ENCODE peak calls at places on chromosomes 13 and 19, in four cellular contexts. A is HepG2, U is GM12878, B is H1. R is an unnamed sample.

GRCh38 chr13:20351279-20352022 is 119.3 kb upstream of the GJB6 start:
- DNase-seq in A (no peak), U (no peak), B (no peak), R (no peak)

GRCh38 chr13:35988648-35989081 is 142.5 kb downstream of the DCLK1 start:
- DNase-seq in A (no peak), U (no peak), B (peak; percentile 32), R (no peak)

GRCh38 chr19:15265849-15266248 is 33.6 kb upstream of the EPHX3 start:
- DNase-seq in A (no peak), U (no peak), B (no peak), R (no peak)

GRCh38 chr19:10155834-10156233 is 36.1 kb upstream of the EIF3G start:
- DNase-seq in A (no peak), U (no peak), B (no peak), R (no peak)

GRCh38 chr13:40495620-40496001 is 170.8 kb downstream of the FOXO1 start:
- DNase-seq in A (peak; percentile 32), U (no peak), B (no peak), R (no peak)

GRCh38 chr19:47663911-47664771 is 49.1 kb upstream of the EHD2 start:
- DNase-seq in A (peak; percentile 59), U (no peak), B (no peak), R (no peak)

GRCh38 chr13:28059214-28059613 is 41.2 kb downstream of the FLT3 start:
- DNase-seq in A (peak; percentile 48), U (no peak), B (peak; percentile 73), R (no peak)

GRCh38 chr19:12786950-12787349 is 4.3 kb upstream of the JUNB start:
- DNase-seq in A (no peak), U (no peak), B (no peak), R (no peak)

GRCh38 chr19:29653398-29653797 is 11.9 kb upstream of the PLEKHF1 start:
- DNase-seq in A (no peak), U (no peak), B (no peak), R (no peak)

GRCh38 chr13:73656863-73657262 is 477.3 kb downstream of the KLF12 start:
- DNase-seq in A (no peak), U (no peak), B (no peak), R (no peak)

GRCh38 chr19:5148794-5149190 is 179.9 kb downstream of the KDM4B start:
- DNase-seq in A (no peak), U (no peak), B (peak; percentile 47), R (no peak)

GRCh38 chr19:40223135-40223822 is 3.2 kb downstream of the CCNP start:
- DNase-seq in A (no peak), U (no peak), B (peak; percentile 89), R (no peak)

GRCh38 chr19:40220674-40221073 is 2.5 kb upstream of the TTC9B start:
- DNase-seq in A (no peak), U (no peak), B (no peak), R (no peak)

GRCh38 chr19:40224342-40225148 is 1.9 kb downstream of the CCNP start:
- DNase-seq in A (no peak), U (no peak), B (no peak), R (no peak)

GRCh38 chr19:40219721-40220276 is 1.6 kb upstream of the TTC9B start:
- DNase-seq in A (no peak), U (no peak), B (no peak), R (no peak)

DNA sequence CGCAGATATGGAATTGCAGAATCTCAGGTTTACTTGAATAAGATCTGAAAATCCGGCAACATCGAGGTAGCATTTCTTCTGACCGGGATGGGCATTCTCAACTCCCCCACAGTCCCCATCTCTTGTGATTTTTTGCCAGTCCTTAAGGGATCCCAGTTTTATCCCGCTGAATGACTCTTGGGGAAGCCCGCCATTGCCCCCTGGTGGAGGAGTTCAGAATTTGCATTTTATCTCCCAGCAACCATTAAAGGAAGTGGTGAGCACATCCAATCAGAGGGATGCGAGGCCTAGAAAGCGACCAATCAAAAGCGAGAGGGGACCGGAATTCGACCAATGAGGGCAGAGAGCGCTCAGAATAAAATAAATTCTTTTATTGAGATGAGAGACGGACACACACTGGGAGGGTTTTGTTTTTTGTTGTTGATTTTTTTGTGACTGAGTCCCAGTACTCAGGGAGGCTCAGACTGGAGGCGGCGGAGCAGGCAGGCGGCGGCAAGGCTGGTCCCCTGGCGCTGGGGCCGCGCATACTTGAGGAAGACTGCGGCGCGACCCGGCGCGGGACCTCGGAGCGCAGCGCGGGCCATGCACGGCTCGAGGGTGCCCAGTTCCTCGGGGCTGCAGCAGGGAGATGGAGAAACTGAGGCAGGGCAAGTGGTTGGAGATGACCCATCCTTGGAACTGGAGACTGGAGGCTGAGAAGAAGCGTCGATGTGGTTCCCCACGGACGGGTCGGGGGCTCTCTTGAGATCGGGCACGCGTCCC is 3.9 kb upstream of the TTC9B start:
- DNase-seq in A (peak; percentile 90), U (peak; percentile 51), B (peak; percentile 91), R (peak; percentile 63)
- H3K27me3 ChIP-seq in A (peaks cover 6% of the 10 kb centered on the region), U (peaks cover 18% of the 10 kb centered on the region), B (peaks cover 23% of the 10 kb centered on the region), R (peaks cover 31% of the 10 kb centered on the region)

GRCh38 chr13:76383671-76384461 is 502.3 kb downstream of the KCTD12 start:
- DNase-seq in A (no peak), U (no peak), B (no peak), R (no peak)
- TF ChIP-seq ZNF274 in A (no peak), U (no peak), B (no peak), R (no peak)

GRCh38 chr13:65445340-65445739 is 1784.8 kb downstream of the PCDH9 start:
- DNase-seq in A (no peak), U (no peak), B (no peak), R (no peak)
- TF ChIP-seq SUZ12 in A (no peak), U (no peak), B (no peak), R (no peak)

DNA sequence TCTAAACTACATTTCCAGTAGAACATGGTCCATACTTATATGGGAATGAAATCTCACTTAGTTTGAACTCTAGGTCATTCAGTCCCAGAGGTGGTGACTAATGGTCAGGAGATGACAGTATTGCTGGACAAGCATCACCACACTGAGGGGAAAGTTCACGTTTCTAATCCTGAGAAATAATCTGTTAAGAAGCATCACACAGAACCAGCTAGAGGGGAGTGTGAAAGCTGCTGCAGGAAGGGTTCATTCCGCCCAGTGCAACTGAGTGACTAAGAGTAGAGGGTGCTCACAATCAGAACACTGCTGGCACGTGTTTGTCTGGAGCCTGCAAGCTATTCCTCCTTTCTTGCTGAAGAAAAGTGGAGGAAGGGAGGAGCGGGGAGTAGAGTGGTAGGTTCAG is 2.7 kb downstream of the COL4A1 start:
- DNase-seq in A (no peak), U (no peak), B (no peak), R (no peak)
- H3K27me3 ChIP-seq in A (peaks cover 56% of the 10 kb centered on the region), U (peaks cover 22% of the 10 kb centered on the region), B (peaks cover 16% of the 10 kb centered on the region), R (no peaks in the 10 kb centered on the region)

R was measured in NT2/D1.